ENCODE peak calls at places on chromosome 1, in eight cellular contexts. I, Y, Z, J, D, Q, X and W are unnamed samples.

GRCh38 chr1:174060090-174060489 is 37.9 kb upstream of the RC3H1 start:
- DNase-seq in Y (no peak), J (peak; percentile 85), Q (no peak), X (no peak), I (no peak), Z (no peak), D (peak; percentile 73), W (peak; percentile 28)

GRCh38 chr1:155932085-155932484 is 2.1 kb downstream of the KHDC4 start:
- DNase-seq in D (peak; percentile 25), Y (no peak), J (no peak), Q (no peak), I (no peak), X (no peak), Z (no peak), W (no peak)

GRCh38 chr1:84505167-84506001 is 802 bp upstream of the SPATA1 start:
- DNase-seq in D (peak; percentile 66), Z (no peak), I (no peak), Y (no peak), Q (peak; percentile 13), J (peak; percentile 54), X (no peak), W (peak; percentile 72)

GRCh38 chr1:46544561-46545240 is 6.7 kb downstream of the KNCN start:
- DNase-seq in J (no peak), Q (no peak), I (no peak), Y (no peak), D (no peak), X (peak; percentile 20), Z (no peak), W (no peak)

GRCh38 chr1:38088366-38088765 is 41.8 kb upstream of the POU3F1 start:
- DNase-seq in J (peak; percentile 21), D (no peak), Z (no peak), X (no peak), Y (no peak), I (no peak), Q (no peak), W (peak; percentile 6)

GRCh38 chr1:199057284-199057683 is 418.4 kb downstream of the PTPRC start:
- DNase-seq in Y (no peak), J (no peak), Z (no peak), D (no peak), Q (no peak), I (no peak), X (no peak), W (no peak)

GRCh38 chr1:26994020-26994745 is 691 bp downstream of the TRNP1 start:
- DNase-seq in I (peak; percentile 30), Y (no peak), Z (no peak), J (no peak), X (peak; percentile 64), D (no peak), Q (no peak), W (no peak)

GRCh38 chr1:63651110-63651776 is 58.0 kb downstream of the PGM1 start:
- DNase-seq in D (peak; percentile 85), J (peak; percentile 32), X (no peak), Z (no peak), Y (no peak), I (no peak), Q (no peak), W (peak; percentile 90)

GRCh38 chr1:182054698-182055326 is 6.7 kb downstream of the ZNF648 start:
- DNase-seq in Y (no peak), X (no peak), Z (peak; percentile 75), D (peak; percentile 61), I (peak; percentile 63), Q (no peak), J (peak; percentile 16), W (peak; percentile 40)

GRCh38 chr1:235511470-235512240 is 7.4 kb upstream of the B3GALNT2 start:
- DNase-seq in Y (no peak), Q (no peak), Z (peak; percentile 12), I (no peak), J (peak; percentile 45), X (no peak), D (peak; percentile 40), W (peak; percentile 45)

GRCh38 chr1:27496604-27497155 is 6.7 kb upstream of the WASF2 start:
- DNase-seq in Z (no peak), J (no peak), Q (no peak), I (peak; percentile 26), Y (no peak), X (peak; percentile 48), D (no peak), W (no peak)

GRCh38 chr1:27979151-27979858 is 19.5 kb downstream of the XKR8 start:
- DNase-seq in I (no peak), J (peak; percentile 54), Q (no peak), Z (no peak), X (no peak), Y (no peak), D (peak; percentile 63), W (peak; percentile 58)

GRCh38 chr1:228402638-228403025 is 4.0 kb downstream of the TRIM11 start:
- DNase-seq in J (no peak), Y (no peak), X (no peak), Z (no peak), I (no peak), Q (no peak), D (no peak), W (no peak)